ENCODE peak calls at places on chromosomes 3 and 15, in five cellular contexts. D, C, H, T and Y are unnamed samples.

GRCh38 chr3:71724584-71725278 is 471 bp downstream of the EIF4E3 start:
- DNase-seq in D (no peak), C (peak), H (peak), T (no peak), Y (no peak)

GRCh38 chr15:90851945-90852344 is 16.4 kb upstream of the FURIN start:
- DNase-seq in D (no peak), C (no peak), H (no peak), T (no peak), Y (no peak)

GRCh38 chr3:137647179-137647578 is 116.9 kb upstream of the SOX14 start:
- DNase-seq in D (peak), C (no peak), H (no peak), T (no peak), Y (no peak)

GRCh38 chr3:133988631-133989161 is 41.0 kb downstream of the SLCO2A1 start:
- DNase-seq in D (peak), C (no peak), H (peak), T (no peak), Y (no peak)

GRCh38 chr15:41501191-41501917 is 7.7 kb downstream of the ITPKA start:
- DNase-seq in D (no peak), C (no peak), H (no peak), T (peak), Y (no peak)

GRCh38 chr3:139633511-139633910 is 44.3 kb downstream of the NMNAT3 start:
- DNase-seq in D (no peak), C (no peak), H (no peak), T (no peak), Y (no peak)

GRCh38 chr15:68051109-68051508 is 3.0 kb upstream of the PIAS1 start:
- DNase-seq in D (no peak), C (no peak), H (no peak), T (no peak), Y (no peak)

GRCh38 chr3:156525808-156526207 is 29.1 kb downstream of the SSR3 start:
- DNase-seq in D (no peak), C (no peak), H (no peak), T (peak), Y (no peak)

GRCh38 chr3:23495507-23495906 is 292.4 kb downstream of the UBE2E2 start:
- DNase-seq in D (no peak), C (no peak), H (no peak), T (peak), Y (no peak)

GRCh38 chr15:89971592-89971997 is 29.5 kb upstream of the ZNF710 start:
- DNase-seq in D (peak), C (peak), H (peak), T (peak), Y (no peak)

GRCh38 chr3:165544432-165544831 is 292.8 kb downstream of the BCHE start:
- DNase-seq in D (no peak), C (no peak), H (no peak), T (no peak), Y (no peak)

GRCh38 chr3:181292984-181293383 is 303.4 kb upstream of the DNAJC19 start:
- DNase-seq in D (no peak), C (no peak), H (no peak), T (peak), Y (no peak)

GRCh38 chr3:194104041-194104751 is 31.8 kb upstream of the HES1 start:
- DNase-seq in D (no peak), C (no peak), H (no peak), T (no peak), Y (no peak)

GRCh38 chr3:179229177-179229576 is 21.7 kb downstream of the KCNMB3 start:
- DNase-seq in D (no peak), C (no peak), H (no peak), T (no peak), Y (no peak)

GRCh38 chr15:80934761-80935221 is 54.8 kb downstream of the MESD start:
- DNase-seq in D (peak), C (no peak), H (no peak), T (peak), Y (no peak)

GRCh38 chr15:101294731-101295606 is at the start of gene SNRPA1:
- DNase-seq in D (peak), C (peak), H (peak), T (peak), Y (peak)

GRCh38 chr3:50533346-50533745 is 29.9 kb upstream of the CACNA2D2 start:
- DNase-seq in D (no peak), C (no peak), H (no peak), T (no peak), Y (no peak)

GRCh38 chr3:159860269-159860668 is 128.4 kb upstream of the IL12A start:
- DNase-seq in D (no peak), C (no peak), H (no peak), T (no peak), Y (no peak)